ENCODE peak calls at places on chromosomes 4 and X, in eight cellular contexts. Z is HCT116; A is caudate nucleus; P is CD8-positive, alpha-beta memory T cell; D is CD4-positive, alpha-beta T cell; Q is suprapubic skin; L is MM.1S; Y is Peyer's patch. R is an unnamed sample.

GRCh38 chr4:120299631-120300030 is 233.0 kb upstream of the MAD2L1 start:
- DNase-seq in A (no peak), P (no peak), L (no peak), Y (no peak), Z (no peak), Q (no peak), D (no peak), R (no peak)

GRCh38 chr4:54499308-54500074 is 158.3 kb upstream of the KIT start:
- DNase-seq in Y (no peak), L (no peak), Q (no peak), Z (no peak), D (no peak), P (no peak), A (no peak), R (no peak)

GRCh38 chr4:168797176-168797575 is 212.9 kb downstream of the CBR4 start:
- DNase-seq in L (no peak), A (no peak), Z (no peak), P (no peak), Y (no peak), D (no peak), Q (no peak), R (no peak)

GRCh38 chr4:177185151-177185550 is 124.5 kb upstream of the NEIL3 start:
- DNase-seq in Y (no peak), D (no peak), Z (no peak), P (no peak), L (no peak), Q (no peak), A (no peak), R (no peak)

GRCh38 chrX:115339441-115340025 is 50.0 kb downstream of the LUZP4 start:
- DNase-seq in Q (no peak), P (no peak), Z (no peak), D (no peak), Y (no peak), L (no peak), A (no peak), R (no peak)

GRCh38 chrX:40698851-40699250 is 36.5 kb downstream of the MED14 start:
- DNase-seq in Q (no peak), D (no peak), L (no peak), A (no peak), P (no peak), Y (no peak), Z (no peak), R (no peak)

GRCh38 chr4:153448003-153448731 is 18.0 kb upstream of the TMEM131L start:
- DNase-seq in Z (no peak), Y (no peak), D (no peak), P (no peak), L (no peak), A (no peak), Q (no peak), R (no peak)

GRCh38 chr4:7699040-7699439 is 240.6 kb downstream of the AFAP1 start:
- DNase-seq in Q (no peak), D (no peak), Y (no peak), Z (no peak), A (no peak), P (no peak), L (no peak), R (no peak)

GRCh38 chrX:16578218-16578617 is 71.7 kb upstream of the S100G start:
- DNase-seq in L (no peak), D (no peak), Z (no peak), Y (no peak), Q (no peak), P (no peak), A (no peak), R (no peak)

DNA sequence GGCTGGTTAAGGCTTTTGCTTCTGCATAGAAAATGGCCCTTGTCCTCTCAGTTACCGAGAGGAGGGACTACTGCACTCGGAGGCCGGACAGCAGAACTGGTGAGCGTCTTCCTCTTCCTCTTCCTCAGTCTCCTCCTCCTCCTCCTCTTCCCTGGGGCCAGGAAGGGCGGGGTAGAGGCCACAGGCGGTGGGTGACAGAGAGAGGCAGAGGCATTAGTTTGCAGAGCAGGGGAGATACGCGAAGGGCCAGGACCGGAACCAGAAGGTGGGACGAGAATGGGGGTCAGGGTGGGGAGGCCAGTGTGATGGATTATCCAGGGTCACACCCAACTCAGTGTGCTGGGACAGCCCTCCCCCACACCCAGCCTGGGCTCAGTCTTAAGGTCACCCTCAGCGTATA is 14.5 kb downstream of the IQSEC2 start:
- DNase-seq in L (no peak), Y (no peak), Q (no peak), Z (no peak), A (no peak), D (no peak), P (no peak), R (no peak)
- H3K27ac ChIP-seq in L (no peak overlapping the region), Y (no peak overlapping the region), Q (peak overlapping the region; percentile 54), Z (no peak overlapping the region), A (no peak overlapping the region), D (no peak overlapping the region), P (no peak overlapping the region), R (no peak overlapping the region)

DNA sequence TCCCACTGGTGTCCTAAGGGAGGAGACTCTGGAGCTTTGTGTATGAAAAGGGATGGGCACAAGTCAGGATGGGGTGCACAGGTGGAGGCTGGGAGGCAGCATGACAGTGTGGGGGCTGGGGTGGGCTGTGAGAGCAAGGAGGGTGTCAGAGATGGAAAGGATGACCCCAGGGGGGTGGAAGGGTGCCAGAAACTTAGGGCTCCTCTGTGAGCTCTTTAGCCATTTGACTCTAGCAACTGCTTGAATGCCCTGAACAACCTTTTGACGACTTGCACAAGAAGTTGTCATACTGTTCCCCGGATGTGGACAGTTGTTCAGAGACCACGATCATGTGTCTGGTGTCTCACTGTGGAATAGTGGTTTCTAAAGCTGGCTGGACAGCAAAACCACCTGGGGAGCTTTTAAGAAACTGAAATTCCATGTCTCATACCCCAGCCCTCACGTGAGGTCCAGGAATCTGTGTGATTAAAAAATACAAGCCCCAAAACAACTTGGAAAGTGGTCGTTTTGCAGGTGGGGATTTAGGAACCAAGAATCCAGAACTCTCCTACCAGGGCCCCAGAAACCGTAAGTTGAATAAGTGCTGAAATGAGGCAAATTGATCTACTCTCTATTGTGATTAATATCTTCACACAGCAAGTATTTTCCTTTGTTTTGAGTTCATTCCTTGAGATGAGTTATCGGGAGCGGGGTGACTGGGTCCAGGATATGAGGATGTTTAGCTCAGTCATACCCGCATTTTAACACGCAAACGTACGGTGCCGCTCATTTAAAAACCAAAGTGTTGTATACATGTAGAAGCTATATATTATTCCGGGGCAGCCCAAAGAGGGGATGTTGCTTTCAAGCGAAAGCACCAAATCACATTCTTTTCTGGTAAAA is 3.4 kb downstream of the RHOH start:
- DNase-seq in Z (no peak), A (no peak), Y (no peak), P (peak; percentile 38), L (peak; percentile 95), D (no peak), Q (no peak), R (no peak)
- H3K27ac ChIP-seq in Z (no peak overlapping the region), A (peak overlapping the region; percentile 58), Y (peak overlapping the region; percentile 88), P (peak overlapping the region; percentile 96), L (peak overlapping the region; percentile 97), D (peak overlapping the region; percentile 99), Q (peak overlapping the region; percentile 44), R (no peak overlapping the region)

DNA sequence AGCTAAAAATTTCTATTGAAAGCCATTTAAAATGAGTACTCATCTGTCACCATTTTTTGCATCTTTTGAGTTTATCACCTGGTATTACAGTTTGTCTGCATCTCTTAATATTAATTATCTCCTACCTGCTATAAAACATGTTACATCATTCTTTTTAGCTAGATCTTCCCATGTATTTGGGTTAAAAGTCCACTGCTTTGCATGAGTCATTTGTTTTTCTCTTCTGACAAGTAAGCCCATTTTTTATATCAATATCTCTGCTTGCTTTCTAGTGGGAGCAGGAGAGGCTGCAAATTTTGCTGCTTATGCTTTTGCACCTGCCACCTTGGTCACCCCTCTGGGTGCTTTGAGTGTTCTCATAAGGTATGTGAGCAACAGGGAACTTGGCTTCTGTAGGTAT is 16.1 kb downstream of the NIPAL1 start:
- DNase-seq in P (no peak), Q (no peak), L (no peak), D (no peak), Y (no peak), Z (no peak), A (no peak), R (no peak)
- H3K27ac ChIP-seq in P (no peak overlapping the region), Q (no peak overlapping the region), L (no peak overlapping the region), D (no peak overlapping the region), Y (no peak overlapping the region), Z (no peak overlapping the region), A (no peak overlapping the region), R (no peak overlapping the region)

GRCh38 chr4:102832105-102832504 is 4.8 kb upstream of the UBE2D3 start:
- DNase-seq in Q (no peak), Y (no peak), A (no peak), D (no peak), Z (no peak), P (no peak), L (no peak), R (no peak)
- H3K27ac ChIP-seq in Q (no peak overlapping the region), Y (no peak overlapping the region), A (no peak overlapping the region), D (no peak overlapping the region), Z (no peak overlapping the region), P (no peak overlapping the region), L (no peak overlapping the region), R (no peak overlapping the region)

DNA sequence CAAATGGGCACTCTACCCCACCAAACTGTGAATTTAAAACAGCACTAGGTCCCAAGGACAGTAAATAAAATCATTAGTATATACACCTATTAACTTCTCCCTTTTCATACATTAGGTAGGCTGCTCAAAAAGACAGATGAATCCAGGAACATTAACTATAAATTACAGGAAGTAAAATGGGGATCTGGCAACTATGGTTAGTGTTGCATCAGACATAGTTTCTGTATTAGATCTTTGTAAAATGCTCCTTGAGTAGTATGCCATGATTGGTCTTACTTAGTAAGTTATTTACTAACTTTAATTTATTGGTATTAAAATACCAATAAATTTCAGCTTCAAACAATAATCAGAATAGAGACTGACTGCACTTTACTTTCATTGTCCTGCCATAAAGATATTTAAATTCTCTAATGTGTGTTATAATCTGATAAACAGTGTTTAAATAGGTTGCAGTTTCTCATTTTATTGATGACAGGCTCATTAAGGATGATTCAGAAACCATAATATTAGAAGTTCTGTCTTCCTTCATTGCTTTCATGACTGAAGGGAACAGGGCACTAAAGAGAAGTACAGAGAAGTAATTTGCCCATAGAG is 31.1 kb upstream of the WDR19 start:
- DNase-seq in L (no peak), Y (no peak), Q (no peak), D (no peak), Z (no peak), P (no peak), A (no peak), R (no peak)
- H3K27ac ChIP-seq in L (no peak overlapping the region), Y (no peak overlapping the region), Q (no peak overlapping the region), D (no peak overlapping the region), Z (no peak overlapping the region), P (no peak overlapping the region), A (no peak overlapping the region), R (no peak overlapping the region)

R was measured in substantia nigra.